ENCODE peak calls at places on chromosomes 2 and 18, in six cellular contexts. One of them, this sample, is unnamed.

GRCh38 chr2:154425999-154426398 is 272.5 kb upstream of the KCNJ3 start:
- DNase-seq in GM13976: no peak
- DNase-seq in GM20000: no peak
- DNase-seq in astrocyte of the spinal cord: no peak
- DNase-seq in BJ: no peak
- DNase-seq in activated B cell treated with CpG ODN at 0.5 μM for 24 hours: no peak
- DNase-seq in this sample: peak; percentile 17

GRCh38 chr2:121243821-121244460 is 41.1 kb downstream of the TFCP2L1 start:
- DNase-seq in GM13976: no peak
- DNase-seq in GM20000: no peak
- DNase-seq in astrocyte of the spinal cord: no peak
- DNase-seq in BJ: no peak
- DNase-seq in activated B cell treated with CpG ODN at 0.5 μM for 24 hours: no peak
- DNase-seq in this sample: no peak

GRCh38 chr2:118269408-118270051 is 181.3 kb downstream of the INSIG2 start:
- DNase-seq in GM13976: no peak
- DNase-seq in GM20000: no peak
- DNase-seq in astrocyte of the spinal cord: no peak
- DNase-seq in BJ: no peak
- DNase-seq in activated B cell treated with CpG ODN at 0.5 μM for 24 hours: no peak
- DNase-seq in this sample: no peak

GRCh38 chr2:20623741-20624155 is 27.1 kb downstream of the HS1BP3 start:
- DNase-seq in GM13976: no peak
- DNase-seq in GM20000: no peak
- DNase-seq in astrocyte of the spinal cord: no peak
- DNase-seq in BJ: no peak
- DNase-seq in activated B cell treated with CpG ODN at 0.5 μM for 24 hours: no peak
- DNase-seq in this sample: no peak

GRCh38 chr2:144835634-144836351 is 315.9 kb upstream of the ZEB2 start:
- DNase-seq in GM13976: no peak
- DNase-seq in GM20000: no peak
- DNase-seq in astrocyte of the spinal cord: peak; percentile 38
- DNase-seq in BJ: no peak
- DNase-seq in activated B cell treated with CpG ODN at 0.5 μM for 24 hours: no peak
- DNase-seq in this sample: no peak

GRCh38 chr2:42545714-42546390 is 22.6 kb upstream of the MTA3 start:
- DNase-seq in GM13976: no peak
- DNase-seq in GM20000: no peak
- DNase-seq in astrocyte of the spinal cord: no peak
- DNase-seq in BJ: no peak
- DNase-seq in activated B cell treated with CpG ODN at 0.5 μM for 24 hours: no peak
- DNase-seq in this sample: no peak

GRCh38 chr2:8153258-8153718 is 528.6 kb upstream of the ID2 start:
- DNase-seq in GM13976: no peak
- DNase-seq in GM20000: no peak
- DNase-seq in astrocyte of the spinal cord: no peak
- DNase-seq in BJ: no peak
- DNase-seq in activated B cell treated with CpG ODN at 0.5 μM for 24 hours: no peak
- DNase-seq in this sample: no peak

GRCh38 chr2:8659092-8659734 is 22.6 kb upstream of the ID2 start:
- DNase-seq in GM13976: no peak
- DNase-seq in GM20000: no peak
- DNase-seq in astrocyte of the spinal cord: no peak
- DNase-seq in BJ: no peak
- DNase-seq in activated B cell treated with CpG ODN at 0.5 μM for 24 hours: no peak
- DNase-seq in this sample: no peak

GRCh38 chr2:98479959-98480524 is 35.4 kb downstream of the INPP4A start:
- DNase-seq in GM13976: no peak
- DNase-seq in GM20000: no peak
- DNase-seq in astrocyte of the spinal cord: peak; percentile 43
- DNase-seq in BJ: no peak
- DNase-seq in activated B cell treated with CpG ODN at 0.5 μM for 24 hours: no peak
- DNase-seq in this sample: peak; percentile 65

GRCh38 chr2:43083278-43083677 is 143.1 kb downstream of the ZFP36L2 start:
- DNase-seq in GM13976: no peak
- DNase-seq in GM20000: no peak
- DNase-seq in astrocyte of the spinal cord: no peak
- DNase-seq in BJ: no peak
- DNase-seq in activated B cell treated with CpG ODN at 0.5 μM for 24 hours: no peak
- DNase-seq in this sample: peak; percentile 54

GRCh38 chr2:8974001-8974400 is 29.5 kb downstream of the MBOAT2 start:
- DNase-seq in GM13976: no peak
- DNase-seq in GM20000: no peak
- DNase-seq in astrocyte of the spinal cord: no peak
- DNase-seq in BJ: no peak
- DNase-seq in activated B cell treated with CpG ODN at 0.5 μM for 24 hours: no peak
- DNase-seq in this sample: no peak

GRCh38 chr18:55585586-55586521 is 2.1 kb downstream of the TCF4 start:
- DNase-seq in GM13976: peak; percentile 9
- DNase-seq in GM20000: no peak
- DNase-seq in astrocyte of the spinal cord: peak; percentile 59
- DNase-seq in BJ: no peak
- DNase-seq in activated B cell treated with CpG ODN at 0.5 μM for 24 hours: no peak
- DNase-seq in this sample: peak; percentile 18

GRCh38 chr2:85888020-85888744 is 608 bp downstream of the ST3GAL5 start:
- DNase-seq in GM13976: peak; percentile 44
- DNase-seq in GM20000: peak; percentile 41
- DNase-seq in astrocyte of the spinal cord: no peak
- DNase-seq in BJ: no peak
- DNase-seq in activated B cell treated with CpG ODN at 0.5 μM for 24 hours: peak; percentile 41
- DNase-seq in this sample: peak; percentile 28

GRCh38 chr2:171921970-171922229 is 361 bp upstream of the HAT1 start:
- DNase-seq in GM13976: no peak
- DNase-seq in GM20000: no peak
- DNase-seq in astrocyte of the spinal cord: no peak
- DNase-seq in BJ: no peak
- DNase-seq in activated B cell treated with CpG ODN at 0.5 μM for 24 hours: no peak
- DNase-seq in this sample: no peak

GRCh38 chr18:76518073-76518472 is 23.0 kb upstream of the ZNF516 start:
- DNase-seq in GM13976: no peak
- DNase-seq in GM20000: no peak
- DNase-seq in astrocyte of the spinal cord: peak; percentile 42
- DNase-seq in BJ: no peak
- DNase-seq in activated B cell treated with CpG ODN at 0.5 μM for 24 hours: no peak
- DNase-seq in this sample: no peak

GRCh38 chr2:150750726-150751125 is 263.3 kb upstream of the RND3 start:
- DNase-seq in GM13976: no peak
- DNase-seq in GM20000: no peak
- DNase-seq in astrocyte of the spinal cord: no peak
- DNase-seq in BJ: no peak
- DNase-seq in activated B cell treated with CpG ODN at 0.5 μM for 24 hours: no peak
- DNase-seq in this sample: no peak

GRCh38 chr2:216492951-216493685 is 5.5 kb upstream of the RPL37A start:
- DNase-seq in GM13976: no peak
- DNase-seq in GM20000: no peak
- DNase-seq in astrocyte of the spinal cord: peak; percentile 84
- DNase-seq in BJ: peak; percentile 49
- DNase-seq in activated B cell treated with CpG ODN at 0.5 μM for 24 hours: no peak
- DNase-seq in this sample: no peak

GRCh38 chr2:231709636-231709980 is 1.3 kb downstream of the PTMA start:
- DNase-seq in GM13976: no peak
- DNase-seq in GM20000: no peak
- DNase-seq in astrocyte of the spinal cord: no peak
- DNase-seq in BJ: no peak
- DNase-seq in activated B cell treated with CpG ODN at 0.5 μM for 24 hours: no peak
- DNase-seq in this sample: peak; percentile 59

GRCh38 chr2:217489145-217489960 is 513.4 kb downstream of the TNS1 start:
- DNase-seq in GM13976: no peak
- DNase-seq in GM20000: no peak
- DNase-seq in astrocyte of the spinal cord: peak; percentile 33
- DNase-seq in BJ: no peak
- DNase-seq in activated B cell treated with CpG ODN at 0.5 μM for 24 hours: no peak
- DNase-seq in this sample: no peak

GRCh38 chr18:78929502-78929901 is 50.1 kb upstream of the SALL3 start:
- DNase-seq in GM13976: no peak
- DNase-seq in GM20000: no peak
- DNase-seq in astrocyte of the spinal cord: no peak
- DNase-seq in BJ: no peak
- DNase-seq in activated B cell treated with CpG ODN at 0.5 μM for 24 hours: no peak
- DNase-seq in this sample: no peak

GRCh38 chr18:62331581-62332436 is 6.7 kb downstream of the TNFRSF11A start:
- DNase-seq in GM13976: no peak
- DNase-seq in GM20000: no peak
- DNase-seq in astrocyte of the spinal cord: peak; percentile 49
- DNase-seq in BJ: no peak
- DNase-seq in activated B cell treated with CpG ODN at 0.5 μM for 24 hours: no peak
- DNase-seq in this sample: peak; percentile 27

GRCh38 chr18:35749701-35750100 is 168.2 kb downstream of the GALNT1 start:
- DNase-seq in GM13976: no peak
- DNase-seq in GM20000: no peak
- DNase-seq in astrocyte of the spinal cord: no peak
- DNase-seq in BJ: no peak
- DNase-seq in activated B cell treated with CpG ODN at 0.5 μM for 24 hours: no peak
- DNase-seq in this sample: no peak

GRCh38 chr2:9980520-9980919 is 29.0 kb downstream of the GRHL1 start:
- DNase-seq in GM13976: no peak
- DNase-seq in GM20000: no peak
- DNase-seq in astrocyte of the spinal cord: no peak
- DNase-seq in BJ: peak; percentile 73
- DNase-seq in activated B cell treated with CpG ODN at 0.5 μM for 24 hours: no peak
- DNase-seq in this sample: no peak

GRCh38 chr2:217714268-217714643 is 288.5 kb downstream of the TNS1 start:
- DNase-seq in GM13976: no peak
- DNase-seq in GM20000: no peak
- DNase-seq in astrocyte of the spinal cord: no peak
- DNase-seq in BJ: no peak
- DNase-seq in activated B cell treated with CpG ODN at 0.5 μM for 24 hours: no peak
- DNase-seq in this sample: peak; percentile 61

GRCh38 chr2:88603146-88603545 is 24.1 kb downstream of the EIF2AK3 start:
- DNase-seq in GM13976: no peak
- DNase-seq in GM20000: no peak
- DNase-seq in astrocyte of the spinal cord: peak; percentile 59
- DNase-seq in BJ: no peak
- DNase-seq in activated B cell treated with CpG ODN at 0.5 μM for 24 hours: no peak
- DNase-seq in this sample: no peak

GRCh38 chr18:24878289-24878688 is 417.9 kb downstream of the HRH4 start:
- DNase-seq in GM13976: no peak
- DNase-seq in GM20000: peak; percentile 16
- DNase-seq in astrocyte of the spinal cord: peak; percentile 58
- DNase-seq in BJ: no peak
- DNase-seq in activated B cell treated with CpG ODN at 0.5 μM for 24 hours: no peak
- DNase-seq in this sample: no peak

GRCh38 chr2:223669453-223670225 is 67.5 kb upstream of the SCG2 start:
- DNase-seq in GM13976: no peak
- DNase-seq in GM20000: no peak
- DNase-seq in astrocyte of the spinal cord: peak; percentile 40
- DNase-seq in BJ: no peak
- DNase-seq in activated B cell treated with CpG ODN at 0.5 μM for 24 hours: no peak
- DNase-seq in this sample: no peak

GRCh38 chr2:223674998-223675609 is 72.9 kb upstream of the SCG2 start:
- DNase-seq in GM13976: no peak
- DNase-seq in GM20000: no peak
- DNase-seq in astrocyte of the spinal cord: peak; percentile 51
- DNase-seq in BJ: no peak
- DNase-seq in activated B cell treated with CpG ODN at 0.5 μM for 24 hours: no peak
- DNase-seq in this sample: no peak
- TF ChIP-seq CTCF in GM13976: no peak
- TF ChIP-seq CTCF in GM20000: no peak
- TF ChIP-seq CTCF in astrocyte of the spinal cord: peak; percentile 86
- TF ChIP-seq CTCF in BJ: peak; percentile 70
- TF ChIP-seq CTCF in activated B cell treated with CpG ODN at 0.5 μM for 24 hours: no peak
- TF ChIP-seq CTCF in this sample: peak; percentile 50

GRCh38 chr2:213806125-213806726 is 522.0 kb downstream of the SPAG16 start:
- DNase-seq in GM13976: peak; percentile 14
- DNase-seq in GM20000: no peak
- DNase-seq in astrocyte of the spinal cord: peak; percentile 55
- DNase-seq in BJ: no peak
- DNase-seq in activated B cell treated with CpG ODN at 0.5 μM for 24 hours: no peak
- DNase-seq in this sample: no peak
- TF ChIP-seq CTCF in GM13976: no peak
- TF ChIP-seq CTCF in GM20000: no peak
- TF ChIP-seq CTCF in astrocyte of the spinal cord: no peak
- TF ChIP-seq CTCF in BJ: peak; percentile 22
- TF ChIP-seq CTCF in activated B cell treated with CpG ODN at 0.5 μM for 24 hours: no peak
- TF ChIP-seq CTCF in this sample: peak; percentile 46

DNA sequence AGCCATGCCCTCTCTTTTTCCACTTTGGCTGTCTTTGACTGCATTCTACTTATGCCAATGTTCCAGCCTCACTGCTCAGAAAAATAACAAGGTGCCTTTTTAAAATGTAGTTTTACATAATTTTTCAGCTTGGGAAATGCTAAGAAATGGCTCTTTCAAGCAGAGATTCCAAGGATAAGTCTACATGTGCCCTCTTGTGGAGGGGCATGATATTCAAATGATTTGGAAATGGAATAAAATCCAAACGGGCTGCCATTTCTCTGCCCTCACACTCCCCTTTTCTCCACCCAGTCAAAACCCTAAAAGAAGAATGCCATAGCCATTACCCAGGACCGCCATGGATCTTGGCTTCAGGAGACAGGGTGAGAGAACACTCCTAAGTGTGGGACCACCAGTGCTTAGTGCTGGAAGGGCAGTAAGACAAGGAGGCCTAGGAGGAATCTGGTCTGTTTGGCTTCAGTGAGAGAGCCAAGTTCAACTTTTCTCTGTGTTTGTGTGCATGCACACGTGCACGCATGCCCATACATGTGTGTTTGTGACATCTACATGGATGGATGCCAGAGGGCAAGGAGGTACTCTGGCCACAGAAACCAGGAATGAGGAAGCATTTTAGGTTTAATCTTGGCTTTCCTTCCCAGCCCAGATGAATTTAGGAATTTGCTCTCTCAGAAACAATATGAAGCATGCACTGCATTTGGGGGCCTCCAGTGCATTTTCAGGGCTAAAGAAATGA is 174.0 kb upstream of the SLC14A2 start:
- DNase-seq in GM13976: no peak
- DNase-seq in GM20000: no peak
- DNase-seq in astrocyte of the spinal cord: peak; percentile 7
- DNase-seq in BJ: no peak
- DNase-seq in activated B cell treated with CpG ODN at 0.5 μM for 24 hours: no peak
- DNase-seq in this sample: no peak
- TF ChIP-seq CTCF in GM13976: no peak
- TF ChIP-seq CTCF in GM20000: no peak
- TF ChIP-seq CTCF in astrocyte of the spinal cord: peak; percentile 32
- TF ChIP-seq CTCF in BJ: peak; percentile 53
- TF ChIP-seq CTCF in activated B cell treated with CpG ODN at 0.5 μM for 24 hours: no peak
- TF ChIP-seq CTCF in this sample: no peak

GRCh38 chr2:71068218-71069035 is at the start of gene NAGK:
- DNase-seq in GM13976: peak; percentile 96
- DNase-seq in GM20000: peak; percentile 93
- DNase-seq in astrocyte of the spinal cord: peak; percentile 96
- DNase-seq in BJ: peak; percentile 71
- DNase-seq in activated B cell treated with CpG ODN at 0.5 μM for 24 hours: peak; percentile 98
- DNase-seq in this sample: peak; percentile 96

GRCh38 chr2:71071681-71072398 is 3.4 kb downstream of the NAGK start:
- DNase-seq in GM13976: peak; percentile 81
- DNase-seq in GM20000: peak; percentile 80
- DNase-seq in astrocyte of the spinal cord: no peak
- DNase-seq in BJ: no peak
- DNase-seq in activated B cell treated with CpG ODN at 0.5 μM for 24 hours: peak; percentile 64
- DNase-seq in this sample: peak; percentile 24

GRCh38 chr2:71072492-71072891 is 4.0 kb downstream of the NAGK start:
- DNase-seq in GM13976: no peak
- DNase-seq in GM20000: no peak
- DNase-seq in astrocyte of the spinal cord: no peak
- DNase-seq in BJ: no peak
- DNase-seq in activated B cell treated with CpG ODN at 0.5 μM for 24 hours: no peak
- DNase-seq in this sample: no peak

GRCh38 chr2:71069376-71069775 is 928 bp downstream of the NAGK start:
- DNase-seq in GM13976: no peak
- DNase-seq in GM20000: no peak
- DNase-seq in astrocyte of the spinal cord: peak; percentile 17
- DNase-seq in BJ: no peak
- DNase-seq in activated B cell treated with CpG ODN at 0.5 μM for 24 hours: no peak
- DNase-seq in this sample: no peak

GRCh38 chr2:71070294-71071025 is 2.0 kb downstream of the NAGK start:
- DNase-seq in GM13976: peak; percentile 50
- DNase-seq in GM20000: peak; percentile 49
- DNase-seq in astrocyte of the spinal cord: peak; percentile 22
- DNase-seq in BJ: no peak
- DNase-seq in activated B cell treated with CpG ODN at 0.5 μM for 24 hours: no peak
- DNase-seq in this sample: no peak
- TF ChIP-seq CTCF in GM13976: peak; percentile 39
- TF ChIP-seq CTCF in GM20000: peak; percentile 24
- TF ChIP-seq CTCF in astrocyte of the spinal cord: peak; percentile 45
- TF ChIP-seq CTCF in BJ: peak; percentile 53
- TF ChIP-seq CTCF in activated B cell treated with CpG ODN at 0.5 μM for 24 hours: no peak
- TF ChIP-seq CTCF in this sample: no peak

This sample was measured in heart right ventricle.